ENCODE peak calls at places on chromosomes 11 and 22, in nine cellular contexts. L is progenitor cell of endocrine pancreas; E is AG10803; Y is neural crest cell; G is left colon; H is activated CD4-positive, alpha-beta T cell treated with anti-CD3 and anti-CD28 coated beads for 24 hours; T is stimulated activated CD4-positive, alpha-beta T cell treated with anti-CD3 and anti-CD28 coated beads, Interleukin-15, amount 100 ng/mL, for 48 hours; V is left lobe of liver; X is HTR-8/SVneo. B is an unnamed sample.

GRCh38 chr11:129710423-129710822 is 105.2 kb upstream of the TMEM45B start:
- DNase-seq in H (no peak), L (no peak), G (no peak), T (no peak), V (no peak), E (no peak), Y (no peak), X (no peak), B (no peak)

GRCh38 chr11:90220391-90220790 is 2.5 kb downstream of the CHORDC1 start:
- DNase-seq in T (no peak), V (no peak), Y (no peak), X (no peak), H (no peak), E (peak), L (no peak), G (no peak), B (no peak)

GRCh38 chr11:125091247-125091876 is 20.1 kb downstream of the TMEM218 start:
- DNase-seq in Y (peak), L (no peak), X (peak), E (peak), H (no peak), G (no peak), V (no peak), T (no peak), B (peak)

GRCh38 chr22:21907638-21908522 is 40.4 kb upstream of the MAPK1 start:
- DNase-seq in Y (no peak), T (no peak), E (no peak), G (no peak), V (no peak), H (no peak), L (no peak), X (no peak), B (no peak)

GRCh38 chr22:26461188-26461810 is 22.3 kb downstream of the HPS4 start:
- DNase-seq in V (no peak), L (peak), H (peak), T (no peak), E (peak), X (peak), G (peak), Y (peak), B (peak)

GRCh38 chr22:43144949-43145348 is 1.8 kb upstream of the MCAT start:
- DNase-seq in X (no peak), L (no peak), T (no peak), V (no peak), H (no peak), Y (no peak), G (no peak), E (no peak), B (no peak)

GRCh38 chr11:69111578-69112247 is 44.0 kb upstream of the SMIM38 start:
- DNase-seq in X (no peak), T (no peak), L (no peak), H (no peak), E (no peak), V (no peak), Y (no peak), G (no peak), B (no peak)

GRCh38 chr11:111189466-111189865 is 56.1 kb upstream of the POU2AF2 start:
- DNase-seq in H (no peak), G (no peak), E (no peak), V (no peak), X (no peak), L (no peak), T (no peak), Y (no peak), B (no peak)

GRCh38 chr11:7500251-7500650 is 13.5 kb upstream of the PPFIBP2 start:
- DNase-seq in X (no peak), Y (no peak), E (no peak), V (no peak), G (no peak), L (no peak), T (no peak), H (no peak), B (no peak)

GRCh38 chr11:9936754-9937153 is 272.9 kb downstream of the SWAP70 start:
- DNase-seq in H (no peak), T (no peak), X (no peak), G (no peak), Y (no peak), L (no peak), E (no peak), V (no peak), B (no peak)

GRCh38 chr11:8028766-8029165 is 41.6 kb downstream of the EIF3F start:
- DNase-seq in V (no peak), X (no peak), T (no peak), H (no peak), E (no peak), Y (no peak), G (no peak), L (no peak), B (no peak)

B was measured in midbrain.